ENCODE peak calls at places on chromosomes 5 and 9, in ten cellular contexts. P is T-helper 17 cell; R is progenitor cell of endocrine pancreas; U is AG10803; F is mammary epithelial cell; S is Karpas-422; I is fibroblast of lung; M is aorta; Q is stimulated activated CD8-positive, alpha-beta memory T cell treated with anti-CD3 and anti-CD28 coated beads, Interleukin-7, amount 100 ng/mL, for 4 hours; L is occipital lobe. O is an unnamed sample.

GRCh38 chr9:133604214-133604613 is 5.0 kb downstream of the FAM163B start:
- DNase-seq in P (no peak), R (no peak), U (no peak), F (no peak), S (peak), I (no peak), M (no peak), Q (peak), L (no peak), O (no peak)

GRCh38 chr5:25489834-25490538 is 845.2 kb upstream of the CDH10 start:
- DNase-seq in P (no peak), R (no peak), U (peak), F (peak), S (no peak), I (peak), M (no peak), Q (no peak), L (no peak), O (peak)

GRCh38 chr9:136629001-136629878 is 33.5 kb upstream of the EGFL7 start:
- DNase-seq in P (no peak), R (peak), U (no peak), F (no peak), S (no peak), I (no peak), M (peak), Q (no peak), L (no peak), O (no peak)

GRCh38 chr5:91306497-91306896 is 76.6 kb downstream of the ARRDC3 start:
- DNase-seq in P (no peak), R (no peak), U (peak), F (no peak), S (no peak), I (no peak), M (no peak), Q (no peak), L (no peak), O (no peak)

GRCh38 chr9:135478858-135479468 is 619 bp upstream of the PPP1R26 start:
- DNase-seq in P (no peak), R (peak), U (peak), F (peak), S (no peak), I (no peak), M (peak), Q (no peak), L (peak), O (peak)

GRCh38 chr5:133203317-133204305 is 151.8 kb downstream of the HSPA4 start:
- DNase-seq in P (no peak), R (no peak), U (no peak), F (no peak), S (peak), I (peak), M (no peak), Q (no peak), L (no peak), O (no peak)

GRCh38 chr9:134611046-134611445 is 30.6 kb upstream of the COL5A1 start:
- DNase-seq in P (no peak), R (no peak), U (no peak), F (peak), S (no peak), I (no peak), M (no peak), Q (no peak), L (no peak), O (no peak)

GRCh38 chr5:124546643-124547042 is 199.8 kb downstream of the ZNF608 start:
- DNase-seq in P (no peak), R (peak), U (no peak), F (peak), S (no peak), I (peak), M (no peak), Q (no peak), L (no peak), O (peak)

GRCh38 chr9:112180387-112180881 is 5.3 kb upstream of the SUSD1 start:
- DNase-seq in P (no peak), R (no peak), U (peak), F (peak), S (no peak), I (peak), M (no peak), Q (peak), L (no peak), O (no peak)

GRCh38 chr9:127507751-127508648 is 56.7 kb downstream of the LRSAM1 start:
- DNase-seq in P (no peak), R (no peak), U (no peak), F (no peak), S (no peak), I (no peak), M (no peak), Q (no peak), L (no peak), O (no peak)

GRCh38 chr5:155587458-155587857 is 573.9 kb downstream of the KIF4B start:
- DNase-seq in P (no peak), R (no peak), U (no peak), F (peak), S (no peak), I (no peak), M (no peak), Q (no peak), L (no peak), O (peak)